ENCODE peak calls at places on chromosomes 13 and 19, in nine cellular contexts. One of them, this sample, is unnamed.

GRCh38 chr13:97125810-97126738 is 96.1 kb upstream of the MBNL2 start:
- DNase-seq in tibial artery: no peak
- DNase-seq in fibroblast of pulmonary artery: peak
- DNase-seq in cardiac fibroblast: peak
- DNase-seq in left ventricle myocardium inferior: peak
- DNase-seq in HAP-1: no peak
- DNase-seq in Peyer's patch: no peak
- DNase-seq in CD8-positive, alpha-beta T cell: no peak
- DNase-seq in breast epithelium: no peak
- DNase-seq in this sample: no peak

GRCh38 chr13:36362251-36362650 is 16.1 kb upstream of the SPART start:
- DNase-seq in tibial artery: no peak
- DNase-seq in fibroblast of pulmonary artery: peak
- DNase-seq in cardiac fibroblast: peak
- DNase-seq in left ventricle myocardium inferior: no peak
- DNase-seq in HAP-1: no peak
- DNase-seq in Peyer's patch: no peak
- DNase-seq in CD8-positive, alpha-beta T cell: no peak
- DNase-seq in breast epithelium: no peak
- DNase-seq in this sample: no peak

GRCh38 chr19:44822670-44823372 is 13.9 kb downstream of the BCAM start:
- DNase-seq in tibial artery: no peak
- DNase-seq in fibroblast of pulmonary artery: no peak
- DNase-seq in cardiac fibroblast: no peak
- DNase-seq in left ventricle myocardium inferior: no peak
- DNase-seq in HAP-1: no peak
- DNase-seq in Peyer's patch: no peak
- DNase-seq in CD8-positive, alpha-beta T cell: no peak
- DNase-seq in breast epithelium: no peak
- DNase-seq in this sample: no peak

GRCh38 chr19:36986601-36987000 is 70.5 kb downstream of the ZNF568 start:
- DNase-seq in tibial artery: no peak
- DNase-seq in fibroblast of pulmonary artery: no peak
- DNase-seq in cardiac fibroblast: no peak
- DNase-seq in left ventricle myocardium inferior: no peak
- DNase-seq in HAP-1: no peak
- DNase-seq in Peyer's patch: no peak
- DNase-seq in CD8-positive, alpha-beta T cell: no peak
- DNase-seq in breast epithelium: no peak
- DNase-seq in this sample: no peak

GRCh38 chr13:66560189-66560588 is 669.9 kb downstream of the PCDH9 start:
- DNase-seq in tibial artery: no peak
- DNase-seq in fibroblast of pulmonary artery: no peak
- DNase-seq in cardiac fibroblast: peak
- DNase-seq in left ventricle myocardium inferior: no peak
- DNase-seq in HAP-1: no peak
- DNase-seq in Peyer's patch: no peak
- DNase-seq in CD8-positive, alpha-beta T cell: no peak
- DNase-seq in breast epithelium: no peak
- DNase-seq in this sample: no peak

GRCh38 chr13:26465954-26466353 is 91.5 kb upstream of the WASF3 start:
- DNase-seq in tibial artery: no peak
- DNase-seq in fibroblast of pulmonary artery: no peak
- DNase-seq in cardiac fibroblast: no peak
- DNase-seq in left ventricle myocardium inferior: no peak
- DNase-seq in HAP-1: no peak
- DNase-seq in Peyer's patch: no peak
- DNase-seq in CD8-positive, alpha-beta T cell: no peak
- DNase-seq in breast epithelium: no peak
- DNase-seq in this sample: no peak

GRCh38 chr19:52941941-52942370 is 18.7 kb upstream of the ZNF888 start:
- DNase-seq in tibial artery: peak
- DNase-seq in fibroblast of pulmonary artery: peak
- DNase-seq in cardiac fibroblast: peak
- DNase-seq in left ventricle myocardium inferior: peak
- DNase-seq in HAP-1: peak
- DNase-seq in Peyer's patch: peak
- DNase-seq in CD8-positive, alpha-beta T cell: no peak
- DNase-seq in breast epithelium: no peak
- DNase-seq in this sample: peak

GRCh38 chr13:25210842-25211241 is 38.8 kb upstream of the AMER2 start:
- DNase-seq in tibial artery: no peak
- DNase-seq in fibroblast of pulmonary artery: no peak
- DNase-seq in cardiac fibroblast: no peak
- DNase-seq in left ventricle myocardium inferior: no peak
- DNase-seq in HAP-1: no peak
- DNase-seq in Peyer's patch: no peak
- DNase-seq in CD8-positive, alpha-beta T cell: no peak
- DNase-seq in breast epithelium: no peak
- DNase-seq in this sample: no peak

DNA sequence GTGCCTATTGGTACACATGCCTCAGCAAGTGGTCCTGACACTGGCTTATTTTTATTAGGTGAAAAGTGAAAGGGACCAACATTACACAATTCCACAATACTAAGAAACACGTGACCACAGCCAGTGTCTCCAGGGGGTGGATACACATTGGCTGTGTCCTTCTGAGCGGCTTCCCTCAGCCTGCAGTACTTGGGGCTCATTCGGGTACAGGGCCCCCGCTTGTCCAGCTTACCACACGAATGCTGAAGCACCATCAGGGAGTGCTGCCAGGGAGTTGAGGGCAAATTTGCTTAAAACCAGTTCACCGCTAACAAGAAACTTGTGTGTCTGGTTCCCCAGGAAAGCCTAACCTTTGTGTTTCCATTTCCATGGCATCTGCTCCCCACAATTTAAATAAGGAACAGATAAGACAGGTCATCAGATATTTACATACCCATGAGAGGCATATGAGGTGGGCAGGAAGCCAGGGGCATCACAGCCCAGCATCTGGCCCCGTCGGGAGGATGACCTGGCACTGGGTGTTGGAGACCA is 23.3 kb downstream of the PBX4 start:
- DNase-seq in tibial artery: no peak
- DNase-seq in fibroblast of pulmonary artery: peak
- DNase-seq in cardiac fibroblast: peak
- DNase-seq in left ventricle myocardium inferior: no peak
- DNase-seq in HAP-1: no peak
- DNase-seq in Peyer's patch: no peak
- DNase-seq in CD8-positive, alpha-beta T cell: no peak
- DNase-seq in breast epithelium: no peak
- DNase-seq in this sample: no peak
- H3K4me3 ChIP-seq in tibial artery: no peak
- H3K4me3 ChIP-seq in fibroblast of pulmonary artery: no peak
- H3K4me3 ChIP-seq in cardiac fibroblast: no peak
- H3K4me3 ChIP-seq in left ventricle myocardium inferior: no peak
- H3K4me3 ChIP-seq in HAP-1: no peak
- H3K4me3 ChIP-seq in Peyer's patch: no peak
- H3K4me3 ChIP-seq in CD8-positive, alpha-beta T cell: no peak
- H3K4me3 ChIP-seq in breast epithelium: no peak
- H3K4me3 ChIP-seq in this sample: no peak

GRCh38 chr13:95275322-95276118 is 25.7 kb downstream of the ABCC4 start:
- DNase-seq in tibial artery: no peak
- DNase-seq in fibroblast of pulmonary artery: peak
- DNase-seq in cardiac fibroblast: no peak
- DNase-seq in left ventricle myocardium inferior: no peak
- DNase-seq in HAP-1: peak
- DNase-seq in Peyer's patch: no peak
- DNase-seq in CD8-positive, alpha-beta T cell: no peak
- DNase-seq in breast epithelium: no peak
- DNase-seq in this sample: no peak

GRCh38 chr13:95276119-95276505 is 25.1 kb downstream of the ABCC4 start:
- DNase-seq in tibial artery: no peak
- DNase-seq in fibroblast of pulmonary artery: no peak
- DNase-seq in cardiac fibroblast: no peak
- DNase-seq in left ventricle myocardium inferior: no peak
- DNase-seq in HAP-1: no peak
- DNase-seq in Peyer's patch: no peak
- DNase-seq in CD8-positive, alpha-beta T cell: no peak
- DNase-seq in breast epithelium: no peak
- DNase-seq in this sample: no peak

GRCh38 chr13:95281258-95281602 is 20.0 kb downstream of the ABCC4 start:
- DNase-seq in tibial artery: no peak
- DNase-seq in fibroblast of pulmonary artery: no peak
- DNase-seq in cardiac fibroblast: no peak
- DNase-seq in left ventricle myocardium inferior: no peak
- DNase-seq in HAP-1: no peak
- DNase-seq in Peyer's patch: no peak
- DNase-seq in CD8-positive, alpha-beta T cell: no peak
- DNase-seq in breast epithelium: no peak
- DNase-seq in this sample: no peak
- H3K4me3 ChIP-seq in tibial artery: no peak
- H3K4me3 ChIP-seq in fibroblast of pulmonary artery: no peak
- H3K4me3 ChIP-seq in cardiac fibroblast: no peak
- H3K4me3 ChIP-seq in left ventricle myocardium inferior: no peak
- H3K4me3 ChIP-seq in HAP-1: no peak
- H3K4me3 ChIP-seq in Peyer's patch: no peak
- H3K4me3 ChIP-seq in CD8-positive, alpha-beta T cell: no peak
- H3K4me3 ChIP-seq in breast epithelium: no peak
- H3K4me3 ChIP-seq in this sample: no peak

GRCh38 chr19:17285415-17286135 is 3.9 kb downstream of the ANKLE1 start:
- DNase-seq in tibial artery: no peak
- DNase-seq in fibroblast of pulmonary artery: no peak
- DNase-seq in cardiac fibroblast: no peak
- DNase-seq in left ventricle myocardium inferior: no peak
- DNase-seq in HAP-1: no peak
- DNase-seq in Peyer's patch: no peak
- DNase-seq in CD8-positive, alpha-beta T cell: no peak
- DNase-seq in breast epithelium: no peak
- DNase-seq in this sample: no peak

GRCh38 chr19:17283504-17283996 is 1.8 kb downstream of the ANKLE1 start:
- DNase-seq in tibial artery: no peak
- DNase-seq in fibroblast of pulmonary artery: no peak
- DNase-seq in cardiac fibroblast: no peak
- DNase-seq in left ventricle myocardium inferior: no peak
- DNase-seq in HAP-1: no peak
- DNase-seq in Peyer's patch: no peak
- DNase-seq in CD8-positive, alpha-beta T cell: no peak
- DNase-seq in breast epithelium: no peak
- DNase-seq in this sample: no peak

GRCh38 chr19:17279436-17279835 is 2.3 kb upstream of the ANKLE1 start:
- DNase-seq in tibial artery: no peak
- DNase-seq in fibroblast of pulmonary artery: no peak
- DNase-seq in cardiac fibroblast: no peak
- DNase-seq in left ventricle myocardium inferior: no peak
- DNase-seq in HAP-1: no peak
- DNase-seq in Peyer's patch: no peak
- DNase-seq in CD8-positive, alpha-beta T cell: no peak
- DNase-seq in breast epithelium: no peak
- DNase-seq in this sample: no peak

GRCh38 chr19:17282488-17283256 is 971 bp downstream of the ANKLE1 start:
- DNase-seq in tibial artery: peak
- DNase-seq in fibroblast of pulmonary artery: peak
- DNase-seq in cardiac fibroblast: peak
- DNase-seq in left ventricle myocardium inferior: peak
- DNase-seq in HAP-1: peak
- DNase-seq in Peyer's patch: peak
- DNase-seq in CD8-positive, alpha-beta T cell: peak
- DNase-seq in breast epithelium: peak
- DNase-seq in this sample: peak

DNA sequence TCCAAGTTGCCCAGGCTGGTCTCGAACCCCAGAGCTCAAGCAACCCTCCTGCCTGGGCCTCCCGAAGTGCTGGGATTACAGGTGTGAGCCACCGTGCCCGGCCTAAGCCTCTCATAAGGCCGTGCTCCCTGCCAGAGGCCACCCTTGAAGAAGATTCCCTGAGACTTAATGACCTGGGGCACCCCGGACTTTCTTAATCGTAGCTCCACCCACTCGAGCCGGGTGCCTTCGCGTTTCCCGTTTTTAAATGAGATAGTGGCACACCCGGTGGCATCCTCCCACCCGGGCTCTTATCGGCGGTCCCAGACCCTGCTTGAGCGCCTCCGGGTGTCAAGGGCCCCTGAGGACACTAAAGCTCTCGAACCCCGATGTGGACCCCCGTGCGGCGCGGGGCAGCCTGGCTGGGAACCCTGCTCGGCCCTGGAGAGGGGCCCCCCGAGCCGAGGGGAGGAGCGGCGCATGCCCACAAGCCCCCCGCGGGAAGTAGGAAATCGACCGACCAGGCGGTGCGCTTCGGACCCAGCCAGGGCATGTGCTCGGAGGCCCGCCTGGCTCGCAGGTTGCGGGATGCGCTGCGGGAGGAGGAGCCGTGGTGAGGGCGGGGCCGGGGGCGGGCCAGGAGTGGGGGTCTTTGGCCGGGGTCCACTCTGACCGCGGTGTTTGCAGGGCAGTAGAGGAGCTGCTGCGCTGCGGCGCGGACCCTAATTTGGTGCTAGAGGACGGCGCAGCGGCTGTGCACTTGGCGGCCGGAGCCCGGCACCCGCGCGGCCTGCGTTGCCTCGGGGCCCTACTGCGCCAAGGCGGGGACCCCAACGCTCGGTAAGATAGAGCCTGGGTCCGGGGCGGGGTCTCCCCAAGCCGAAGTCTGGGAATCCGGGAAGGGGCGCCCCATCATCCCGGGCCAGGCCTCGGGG is at the start of gene ANKLE1:
- DNase-seq in tibial artery: no peak
- DNase-seq in fibroblast of pulmonary artery: peak
- DNase-seq in cardiac fibroblast: no peak
- DNase-seq in left ventricle myocardium inferior: peak
- DNase-seq in HAP-1: peak
- DNase-seq in Peyer's patch: no peak
- DNase-seq in CD8-positive, alpha-beta T cell: peak
- DNase-seq in breast epithelium: no peak
- DNase-seq in this sample: no peak
- H3K4me3 ChIP-seq in tibial artery: peak
- H3K4me3 ChIP-seq in fibroblast of pulmonary artery: peak
- H3K4me3 ChIP-seq in cardiac fibroblast: peak
- H3K4me3 ChIP-seq in left ventricle myocardium inferior: peak
- H3K4me3 ChIP-seq in HAP-1: peak
- H3K4me3 ChIP-seq in Peyer's patch: peak
- H3K4me3 ChIP-seq in CD8-positive, alpha-beta T cell: peak
- H3K4me3 ChIP-seq in breast epithelium: peak
- H3K4me3 ChIP-seq in this sample: no peak

DNA sequence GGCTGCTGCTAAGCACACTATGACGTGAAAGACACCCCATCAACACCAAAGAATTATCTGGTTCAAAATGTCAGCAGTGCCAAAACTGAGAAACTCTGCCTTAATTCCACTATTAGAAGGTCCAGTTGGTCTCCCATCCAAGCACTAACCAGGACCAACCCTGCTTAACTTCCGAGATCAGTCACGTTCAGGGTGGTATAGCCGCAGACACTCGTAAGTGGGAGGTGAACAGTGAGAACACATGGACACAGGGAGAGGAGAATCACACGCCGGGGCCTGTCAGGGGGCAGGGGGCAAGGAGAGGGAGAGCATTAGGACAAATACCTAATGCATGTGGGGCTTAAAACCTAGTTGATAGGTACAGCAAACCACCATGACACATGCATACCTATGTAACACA is 83.4 kb downstream of the C13orf42 start:
- DNase-seq in tibial artery: no peak
- DNase-seq in fibroblast of pulmonary artery: no peak
- DNase-seq in cardiac fibroblast: no peak
- DNase-seq in left ventricle myocardium inferior: no peak
- DNase-seq in HAP-1: no peak
- DNase-seq in Peyer's patch: no peak
- DNase-seq in CD8-positive, alpha-beta T cell: no peak
- DNase-seq in breast epithelium: no peak
- DNase-seq in this sample: no peak
- H3K4me3 ChIP-seq in tibial artery: no peak
- H3K4me3 ChIP-seq in fibroblast of pulmonary artery: no peak
- H3K4me3 ChIP-seq in cardiac fibroblast: no peak
- H3K4me3 ChIP-seq in left ventricle myocardium inferior: no peak
- H3K4me3 ChIP-seq in HAP-1: no peak
- H3K4me3 ChIP-seq in Peyer's patch: no peak
- H3K4me3 ChIP-seq in CD8-positive, alpha-beta T cell: no peak
- H3K4me3 ChIP-seq in breast epithelium: no peak
- H3K4me3 ChIP-seq in this sample: no peak

This sample was measured in mucosa of descending colon.